ENCODE peak calls at places on chromosomes 11 and 22, in six cellular contexts. C is brain microvascular endothelial cell, G is colonic mucosa, V is endothelial cell, K is left lung, A is mucosa of descending colon. R is an unnamed sample.

GRCh38 chr11:57476883-57477506 is 16.7 kb downstream of the RTN4RL2 start:
- DNase-seq in C (no peak), G (peak), V (peak), K (peak), A (no peak), R (peak)

GRCh38 chr11:66055021-66055420 is 2.9 kb downstream of the SF3B2 start:
- DNase-seq in C (no peak), G (no peak), V (no peak), K (no peak), A (no peak), R (no peak)

GRCh38 chr11:124977006-124977405 is 23.0 kb downstream of the CCDC15 start:
- DNase-seq in C (no peak), G (no peak), V (no peak), K (no peak), A (no peak), R (no peak)

GRCh38 chr22:31096637-31097274 is 10.6 kb downstream of the SELENOM start:
- DNase-seq in C (no peak), G (no peak), V (no peak), K (no peak), A (peak), R (no peak)

GRCh38 chr22:47836957-47837356 is 1074.5 kb downstream of the TBC1D22A start:
- DNase-seq in C (no peak), G (no peak), V (no peak), K (no peak), A (no peak), R (no peak)

GRCh38 chr22:27560781-27561180 is 240.8 kb downstream of the MN1 start:
- DNase-seq in C (no peak), G (no peak), V (no peak), K (no peak), A (no peak), R (no peak)

GRCh38 chr11:70432580-70432979 is 34.3 kb downstream of the CTTN start:
- DNase-seq in C (no peak), G (no peak), V (no peak), K (peak), A (no peak), R (no peak)

GRCh38 chr11:60954421-60954820 is 2.4 kb upstream of the SLC15A3 start:
- DNase-seq in C (no peak), G (no peak), V (no peak), K (no peak), A (peak), R (no peak)

GRCh38 chr11:70734911-70735310 is 336.6 kb downstream of the CTTN start:
- DNase-seq in C (no peak), G (no peak), V (no peak), K (no peak), A (no peak), R (no peak)

GRCh38 chr11:134372961-134373360 is 39.1 kb downstream of the B3GAT1 start:
- DNase-seq in C (no peak), G (no peak), V (no peak), K (no peak), A (peak), R (peak)

GRCh38 chr11:80297808-80298460 is 857.1 kb upstream of the TENM4 start:
- DNase-seq in C (peak), G (no peak), V (no peak), K (no peak), A (no peak), R (no peak)

GRCh38 chr11:34988294-34989255 is 72.2 kb downstream of the PDHX start:
- DNase-seq in C (peak), G (no peak), V (no peak), K (no peak), A (no peak), R (no peak)

GRCh38 chr11:59197990-59198389 is 14.7 kb downstream of the MPEG1 start:
- DNase-seq in C (peak), G (no peak), V (no peak), K (peak), A (no peak), R (no peak)

GRCh38 chr11:72821221-72821919 is 7.2 kb downstream of the ATG16L2 start:
- DNase-seq in C (no peak), G (peak), V (no peak), K (peak), A (peak), R (no peak)

GRCh38 chr11:35765211-35765610 is 102.6 kb downstream of the TRIM44 start:
- DNase-seq in C (no peak), G (no peak), V (no peak), K (no peak), A (no peak), R (no peak)

GRCh38 chr22:44200855-44201550 is 20.3 kb downstream of the PARVG start:
- DNase-seq in C (no peak), G (no peak), V (no peak), K (no peak), A (peak), R (peak)

GRCh38 chr11:12693485-12694181 is 19.4 kb downstream of the TEAD1 start:
- DNase-seq in C (peak), G (peak), V (peak), K (peak), A (no peak), R (no peak)

GRCh38 chr11:46914363-46914762 is 4.0 kb downstream of the LRP4 start:
- DNase-seq in C (peak), G (no peak), V (no peak), K (no peak), A (no peak), R (no peak)

GRCh38 chr22:19448739-19449421 is 1.4 kb upstream of the C22orf39 start:
- DNase-seq in C (no peak), G (no peak), V (no peak), K (no peak), A (no peak), R (no peak)

GRCh38 chr11:110279881-110280280 is 16.5 kb downstream of the RDX start:
- DNase-seq in C (no peak), G (no peak), V (no peak), K (no peak), A (no peak), R (no peak)

GRCh38 chr11:129734654-129735053 is 81.0 kb upstream of the TMEM45B start:
- DNase-seq in C (no peak), G (no peak), V (no peak), K (no peak), A (no peak), R (no peak)

GRCh38 chr11:14855890-14856289 is 36.1 kb downstream of the CYP2R1 start:
- DNase-seq in C (no peak), G (no peak), V (no peak), K (no peak), A (no peak), R (no peak)

GRCh38 chr11:66530927-66531722 is 14.7 kb downstream of the ZDHHC24 start:
- DNase-seq in C (no peak), G (no peak), V (no peak), K (peak), A (no peak), R (no peak)

GRCh38 chr11:33387586-33387985 is 130.4 kb downstream of the HIPK3 start:
- DNase-seq in C (no peak), G (no peak), V (no peak), K (no peak), A (no peak), R (no peak)

GRCh38 chr11:96486890-96487633 is 97.2 kb downstream of the JRKL start:
- DNase-seq in C (peak), G (peak), V (no peak), K (peak), A (no peak), R (no peak)

GRCh38 chr11:126346586-126346940 is 8.9 kb upstream of the ST3GAL4 start:
- DNase-seq in C (no peak), G (no peak), V (no peak), K (no peak), A (no peak), R (no peak)

GRCh38 chr22:49158741-49159564 is 668.7 kb downstream of the BRD1 start:
- DNase-seq in C (no peak), G (no peak), V (no peak), K (no peak), A (peak), R (no peak)

GRCh38 chr11:16605971-16606783 is 132.3 kb upstream of the C11orf58 start:
- DNase-seq in C (peak), G (peak), V (peak), K (peak), A (peak), R (peak)

GRCh38 chr11:47256374-47256773 is 1.4 kb upstream of the NR1H3 start:
- DNase-seq in C (no peak), G (no peak), V (no peak), K (no peak), A (no peak), R (no peak)

GRCh38 chr11:26719289-26719688 is 2.6 kb downstream of the SLC5A12 start:
- DNase-seq in C (no peak), G (no peak), V (no peak), K (no peak), A (no peak), R (no peak)

GRCh38 chr11:111797145-111797581 is 31.0 kb upstream of the PPP2R1B start:
- DNase-seq in C (no peak), G (peak), V (no peak), K (no peak), A (no peak), R (no peak)

GRCh38 chr11:27234043-27234668 is 128.9 kb downstream of the CCDC34 start:
- DNase-seq in C (peak), G (peak), V (no peak), K (no peak), A (peak), R (peak)

GRCh38 chr11:69968407-69969347 is 109.4 kb upstream of the ANO1 start:
- DNase-seq in C (no peak), G (peak), V (no peak), K (no peak), A (no peak), R (no peak)

GRCh38 chr11:76321820-76322524 is 59.0 kb downstream of the THAP12 start:
- DNase-seq in C (no peak), G (no peak), V (no peak), K (no peak), A (peak), R (no peak)

GRCh38 chr11:114065094-114065493 is 5.6 kb downstream of the ZBTB16 start:
- DNase-seq in C (no peak), G (no peak), V (no peak), K (no peak), A (no peak), R (no peak)

GRCh38 chr22:46099740-46100139 is 50.6 kb upstream of the PPARA start:
- DNase-seq in C (no peak), G (no peak), V (no peak), K (peak), A (no peak), R (no peak)
- TF ChIP-seq CTCF in C (no peak), G (no peak), V (no peak), K (no peak), A (no peak), R (no peak)

DNA sequence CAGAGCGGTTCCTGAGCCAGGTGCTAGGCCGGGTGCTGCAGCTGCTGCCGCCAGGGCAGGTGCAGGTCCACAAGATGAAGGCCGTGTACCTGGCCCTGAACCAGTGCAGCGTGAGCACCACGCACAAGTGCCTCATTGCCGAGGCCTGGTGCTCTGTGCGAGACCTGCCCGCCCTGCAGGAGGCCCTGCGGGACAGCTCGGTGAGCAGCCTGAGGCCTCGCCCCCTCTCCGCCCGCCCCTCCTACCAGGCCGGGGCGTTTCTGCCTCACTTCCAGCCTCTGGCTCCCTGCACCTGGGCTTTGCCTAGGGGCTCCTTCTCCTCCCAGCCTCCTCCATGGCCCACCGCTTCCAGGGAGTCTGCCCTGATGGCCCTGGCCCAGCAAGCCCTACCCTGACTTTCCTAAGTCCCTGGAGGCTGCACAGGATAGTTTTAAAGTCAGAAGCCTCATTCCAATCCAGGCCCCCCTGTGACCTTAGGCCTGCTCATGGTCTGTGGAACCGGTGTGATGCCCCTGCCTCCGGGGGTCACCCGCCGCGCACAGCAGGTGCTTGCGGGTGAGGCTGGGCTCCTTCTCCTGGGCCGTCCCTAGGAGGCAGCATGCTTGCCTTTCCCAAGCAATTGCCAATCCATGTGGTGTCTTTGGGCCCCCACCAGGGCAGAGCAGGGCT is 5.5 kb downstream of the TCIRG1 start:
- DNase-seq in C (no peak), G (no peak), V (no peak), K (no peak), A (peak), R (no peak)
- TF ChIP-seq CTCF in C (peak), G (no peak), V (no peak), K (no peak), A (no peak), R (no peak)

GRCh38 chr11:1453611-1454386 is 32.8 kb downstream of the MOB2 start:
- DNase-seq in C (no peak), G (peak), V (peak), K (no peak), A (no peak), R (no peak)
- TF ChIP-seq CTCF in C (peak), G (no peak), V (no peak), K (peak), A (no peak), R (no peak)

DNA sequence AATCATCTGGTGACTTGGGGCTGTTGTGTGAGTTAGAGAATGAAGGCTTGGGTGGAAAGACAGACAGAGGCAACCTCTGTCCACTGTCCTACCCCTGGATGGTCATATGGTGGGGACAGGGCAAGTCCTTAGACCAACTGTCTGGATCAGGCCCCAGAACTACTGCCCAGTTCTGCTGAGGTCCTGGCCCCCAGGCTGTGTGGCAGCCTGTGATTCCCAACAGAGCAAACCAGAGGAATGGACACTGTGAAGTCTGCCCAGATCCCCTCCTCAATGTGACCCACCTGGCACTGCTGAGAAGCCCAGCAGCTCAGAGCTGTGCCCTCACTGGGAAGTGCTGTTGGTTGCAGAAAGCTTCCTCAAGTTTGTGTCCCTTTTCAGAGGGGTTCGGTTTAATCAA is 69.0 kb downstream of the GGTLC2 start:
- DNase-seq in C (no peak), G (no peak), V (no peak), K (no peak), A (no peak), R (no peak)
- TF ChIP-seq CTCF in C (no peak), G (no peak), V (no peak), K (no peak), A (no peak), R (no peak)

GRCh38 chr22:39150848-39151215 is 1.6 kb downstream of the CBX7 start:
- DNase-seq in C (no peak), G (no peak), V (no peak), K (peak), A (no peak), R (no peak)
- TF ChIP-seq CTCF in C (no peak), G (no peak), V (no peak), K (no peak), A (no peak), R (no peak)

R was measured in glutamatergic neuron.